ENCODE peak calls at places on chromosomes 4 and X, in four cellular contexts. G is tibial artery, L is breast epithelium, O is Caco-2. X is an unnamed sample.

GRCh38 chrX:119067023-119067739 is 5.6 kb upstream of the CT47C1 start:
- DNase-seq in G (peak), L (peak), O (peak), X (no peak)

GRCh38 chrX:124098089-124098488 is 136.6 kb downstream of the STAG2 start:
- DNase-seq in G (no peak), L (no peak), O (no peak), X (no peak)

GRCh38 chr4:139972305-139972704 is 181.7 kb downstream of the MAML3 start:
- DNase-seq in O (no peak), G (no peak), L (no peak), X (no peak)

GRCh38 chr4:147312376-147313046 is 168.4 kb upstream of the EDNRA start:
- DNase-seq in L (no peak), G (no peak), O (no peak), X (no peak)

GRCh38 chr4:8343051-8343966 is 73.8 kb downstream of the HTRA3 start:
- DNase-seq in L (no peak), G (no peak), O (no peak), X (no peak)

GRCh38 chr4:159762672-159763071 is 659.8 kb downstream of the RAPGEF2 start:
- DNase-seq in G (no peak), L (no peak), O (no peak), X (no peak)

GRCh38 chr4:43014266-43014665 is 121.8 kb downstream of the GRXCR1 start:
- DNase-seq in G (no peak), O (no peak), L (no peak), X (no peak)

GRCh38 chrX:78945186-78945912 is at the start of gene P2RY10:
- DNase-seq in O (no peak), G (no peak), L (no peak), X (no peak)

GRCh38 chr4:70991596-70991995 is 1.9 kb upstream of the DCK start:
- DNase-seq in L (no peak), G (no peak), O (no peak), X (no peak)

GRCh38 chr4:19300213-19300612 is 951.5 kb upstream of the SLIT2 start:
- DNase-seq in G (no peak), L (no peak), O (no peak), X (no peak)

GRCh38 chr4:61210186-61210939 is 10.2 kb downstream of the ADGRL3 start:
- DNase-seq in O (no peak), L (no peak), G (no peak), X (no peak)

GRCh38 chr4:186485621-186486062 is 69.7 kb downstream of the MTNR1A start:
- DNase-seq in G (no peak), L (no peak), O (no peak), X (no peak)

GRCh38 chr4:104641427-104641826 is 146.7 kb upstream of the CXXC4 start:
- DNase-seq in O (no peak), L (no peak), G (no peak), X (no peak)

GRCh38 chrX:109709129-109709631 is 23.9 kb downstream of the ACSL4 start:
- DNase-seq in O (peak), L (no peak), G (no peak), X (no peak)

GRCh38 chr4:102675142-102675541 is 85.6 kb downstream of the MANBA start:
- DNase-seq in L (no peak), G (no peak), O (peak), X (no peak)

GRCh38 chrX:13085533-13085932 is 41.1 kb upstream of the FAM9C start:
- DNase-seq in L (no peak), G (no peak), O (no peak), X (no peak)

GRCh38 chr4:103137446-103137827 is 37.8 kb upstream of the BDH2 start:
- DNase-seq in G (no peak), O (no peak), L (no peak), X (no peak)

GRCh38 chrX:145393702-145394235 is 146.5 kb downstream of the SPANXN1 start:
- DNase-seq in G (no peak), O (no peak), L (no peak), X (no peak)

GRCh38 chr4:61572160-61572559 is 372.0 kb downstream of the ADGRL3 start:
- DNase-seq in O (no peak), L (no peak), G (no peak), X (no peak)

GRCh38 chr4:4735136-4735754 is 124.2 kb upstream of the MSX1 start:
- DNase-seq in G (no peak), O (no peak), L (no peak), X (no peak)

GRCh38 chrX:81174286-81174685 is 27.4 kb downstream of the HMGN5 start:
- DNase-seq in G (no peak), O (no peak), L (no peak), X (no peak)

GRCh38 chr4:185122681-185123345 is 20.3 kb upstream of the SLC25A4 start:
- DNase-seq in L (no peak), G (no peak), O (no peak), X (no peak)

GRCh38 chrX:132209527-132209926 is 9.7 kb downstream of the RAP2C start:
- DNase-seq in L (no peak), G (no peak), O (no peak), X (no peak)

GRCh38 chrX:95505721-95506120 is 1178.9 kb upstream of the DIAPH2 start:
- DNase-seq in O (peak), G (no peak), L (no peak), X (no peak)
- TF ChIP-seq CTCF in O (peak), G (no peak), L (no peak), X (no peak)

GRCh38 chrX:120452131-120452530 is 17.0 kb downstream of the LAMP2 start:
- DNase-seq in O (no peak), L (no peak), G (no peak), X (no peak)

GRCh38 chrX:120446503-120446902 is 22.6 kb downstream of the LAMP2 start:
- DNase-seq in G (no peak), O (no peak), L (no peak), X (no peak)

GRCh38 chrX:120453985-120454384 is 15.1 kb downstream of the LAMP2 start:
- DNase-seq in G (no peak), O (no peak), L (no peak), X (no peak)

GRCh38 chrX:120450163-120450562 is 18.9 kb downstream of the LAMP2 start:
- DNase-seq in O (no peak), L (no peak), G (no peak), X (no peak)
- TF ChIP-seq CTCF in O (no peak), L (no peak), G (no peak), X (no peak)

GRCh38 chr4:6907658-6908191 is 1.9 kb upstream of the TBC1D14 start:
- DNase-seq in O (peak), L (no peak), G (no peak), X (no peak)
- TF ChIP-seq CTCF in O (peak), L (peak), G (no peak), X (no peak)

GRCh38 chr4:81215219-81215892 is at the start of gene PRKG2:
- DNase-seq in O (no peak), G (no peak), L (no peak), X (no peak)

GRCh38 chr4:81214518-81215218 is 354 bp downstream of the PRKG2 start:
- DNase-seq in L (no peak), O (no peak), G (no peak), X (no peak)

GRCh38 chr4:81217794-81218193 is 2.8 kb upstream of the PRKG2 start:
- DNase-seq in O (no peak), G (no peak), L (no peak), X (no peak)

GRCh38 chr4:81214144-81214517 is 891 bp downstream of the PRKG2 start:
- DNase-seq in O (no peak), G (no peak), L (no peak), X (no peak)

DNA sequence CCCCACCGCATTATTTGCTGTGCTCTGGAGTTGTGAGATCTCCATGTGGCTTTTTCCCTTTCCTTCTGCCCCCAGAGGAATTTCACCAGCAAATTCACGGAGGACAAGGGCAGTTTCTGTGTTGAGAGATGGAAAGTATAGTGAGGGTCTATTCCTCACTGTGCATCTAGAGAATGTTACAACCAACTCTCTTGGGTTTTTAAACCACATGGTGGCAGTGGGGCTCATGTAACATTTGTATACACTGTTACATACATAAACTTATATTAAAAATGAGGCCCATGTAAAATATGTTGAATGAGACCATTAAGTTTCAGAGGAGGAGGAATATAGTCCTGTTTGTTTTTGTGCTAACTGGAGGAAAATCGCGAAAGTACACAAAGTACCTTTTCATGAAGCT is 914 bp upstream of the PRKG2 start:
- DNase-seq in L (no peak), O (no peak), G (no peak), X (no peak)
- TF ChIP-seq CTCF in L (no peak), O (no peak), G (no peak), X (no peak)

GRCh38 chr4:122305853-122306252 is 73.0 kb upstream of the ADAD1 start:
- DNase-seq in G (no peak), O (no peak), L (no peak), X (no peak)

GRCh38 chr4:122313001-122313400 is 65.8 kb upstream of the ADAD1 start:
- DNase-seq in G (no peak), O (no peak), L (no peak), X (no peak)

GRCh38 chr4:122309988-122310626 is 68.7 kb upstream of the ADAD1 start:
- DNase-seq in L (no peak), G (no peak), O (no peak), X (no peak)
- TF ChIP-seq CTCF in L (no peak), G (no peak), O (no peak), X (no peak)

GRCh38 chr4:13821522-13821921 is 194.0 kb upstream of the BOD1L1 start:
- DNase-seq in G (no peak), L (no peak), O (no peak), X (no peak)
- TF ChIP-seq CTCF in G (no peak), L (no peak), O (no peak), X (no peak)

DNA sequence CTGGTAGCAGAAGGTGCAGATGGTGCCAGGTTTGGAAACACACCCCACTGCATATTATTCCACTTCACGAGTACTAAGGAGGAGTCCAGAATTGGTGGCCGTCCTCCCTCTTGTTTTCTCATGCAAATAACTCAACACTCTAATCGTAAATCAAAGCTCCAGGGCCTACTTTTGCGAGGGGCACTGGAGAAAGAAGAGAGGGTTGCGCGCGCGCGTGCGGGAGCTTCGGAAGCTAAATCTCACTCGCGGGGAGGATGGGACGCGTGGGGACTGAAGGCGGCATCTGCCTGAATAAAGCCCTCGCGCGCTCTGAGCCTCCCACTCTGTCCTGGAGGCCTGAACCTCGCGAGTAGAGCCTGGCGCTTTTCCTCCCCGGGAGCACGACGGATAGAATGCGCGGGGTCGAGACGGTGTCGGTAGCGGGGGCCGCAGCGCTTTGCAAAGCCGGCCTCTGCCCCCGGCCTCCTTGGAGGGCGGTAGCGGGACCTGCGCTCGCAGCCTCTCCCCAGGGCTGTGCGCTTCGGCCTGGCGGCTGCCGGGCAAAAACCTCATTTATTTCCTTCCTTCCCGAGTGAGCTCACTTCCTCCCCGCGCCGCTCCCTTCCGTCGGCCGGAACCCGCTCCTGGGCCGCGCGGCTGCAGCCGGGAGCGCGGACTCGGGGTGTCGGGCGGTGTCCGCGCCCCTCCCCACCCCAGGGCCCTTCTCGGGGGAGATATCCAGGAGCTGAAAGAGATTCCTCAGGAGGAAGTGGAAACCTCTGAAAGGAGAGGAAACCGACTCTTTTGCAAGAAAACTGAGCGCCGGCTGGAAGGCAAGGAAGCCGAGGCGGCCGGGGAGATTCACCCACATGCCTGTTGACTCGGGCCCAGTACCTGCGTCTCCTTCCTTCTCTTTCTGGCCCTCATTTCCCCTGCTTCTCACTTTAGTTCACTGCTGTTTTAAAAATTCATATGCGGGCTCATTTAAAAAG is 20.7 kb downstream of the HAND2 start:
- DNase-seq in L (no peak), O (no peak), G (no peak), X (no peak)
- TF ChIP-seq CTCF in L (no peak), O (no peak), G (no peak), X (no peak)

DNA sequence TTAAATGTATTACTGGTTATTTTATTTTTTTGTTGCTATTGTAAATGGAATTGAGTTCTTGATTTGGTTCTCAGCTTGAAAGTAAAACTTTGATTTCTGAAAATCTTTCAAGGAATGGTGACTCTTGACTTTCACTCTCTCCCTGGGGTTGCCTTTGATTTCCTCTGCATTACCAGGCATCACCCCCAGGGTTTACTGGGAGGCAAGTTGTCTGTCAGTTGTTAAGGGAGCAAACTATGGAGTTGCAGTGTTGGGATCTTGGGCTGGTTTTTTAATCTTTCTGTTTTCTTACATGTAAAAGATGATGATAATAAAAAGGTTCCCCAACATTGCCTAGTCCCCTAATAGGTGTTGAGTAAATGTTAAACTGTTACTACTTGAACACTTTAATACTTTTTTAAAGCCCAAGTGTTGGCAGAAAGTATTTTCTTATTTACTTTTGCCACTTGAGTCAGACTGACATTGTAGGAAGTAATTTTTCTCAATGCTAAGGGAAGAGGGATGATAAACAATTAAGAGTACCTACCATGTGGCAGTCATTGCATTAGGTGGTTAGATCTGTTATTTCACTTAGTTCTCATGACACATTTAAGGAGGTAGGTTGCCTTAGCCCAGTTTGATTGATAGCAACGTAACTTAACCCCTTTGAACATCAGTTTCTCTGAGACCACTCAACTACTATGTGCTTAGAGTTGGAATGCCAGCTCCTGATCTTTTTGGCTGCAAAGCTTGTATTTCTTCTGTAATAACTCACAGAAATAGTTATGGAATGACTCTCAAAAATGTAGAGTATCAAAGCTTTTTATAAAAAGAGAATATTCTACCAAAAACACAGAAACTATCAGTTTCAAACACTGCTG is 67.1 kb downstream of the DCLK2 start:
- DNase-seq in G (no peak), O (no peak), L (no peak), X (no peak)
- TF ChIP-seq CTCF in G (no peak), O (no peak), L (no peak), X (no peak)

GRCh38 chr4:99383381-99383780 is 30.8 kb upstream of the ADH1C start:
- DNase-seq in G (no peak), O (no peak), L (no peak), X (no peak)

GRCh38 chr4:99382745-99383360 is 30.3 kb upstream of the ADH1C start:
- DNase-seq in G (no peak), L (no peak), O (no peak), X (no peak)

GRCh38 chr4:99379571-99379970 is 27.0 kb upstream of the ADH1C start:
- DNase-seq in G (no peak), O (no peak), L (no peak), X (no peak)

GRCh38 chr4:99381588-99382175 is 29.1 kb upstream of the ADH1C start:
- DNase-seq in O (no peak), G (no peak), L (no peak), X (no peak)

DNA sequence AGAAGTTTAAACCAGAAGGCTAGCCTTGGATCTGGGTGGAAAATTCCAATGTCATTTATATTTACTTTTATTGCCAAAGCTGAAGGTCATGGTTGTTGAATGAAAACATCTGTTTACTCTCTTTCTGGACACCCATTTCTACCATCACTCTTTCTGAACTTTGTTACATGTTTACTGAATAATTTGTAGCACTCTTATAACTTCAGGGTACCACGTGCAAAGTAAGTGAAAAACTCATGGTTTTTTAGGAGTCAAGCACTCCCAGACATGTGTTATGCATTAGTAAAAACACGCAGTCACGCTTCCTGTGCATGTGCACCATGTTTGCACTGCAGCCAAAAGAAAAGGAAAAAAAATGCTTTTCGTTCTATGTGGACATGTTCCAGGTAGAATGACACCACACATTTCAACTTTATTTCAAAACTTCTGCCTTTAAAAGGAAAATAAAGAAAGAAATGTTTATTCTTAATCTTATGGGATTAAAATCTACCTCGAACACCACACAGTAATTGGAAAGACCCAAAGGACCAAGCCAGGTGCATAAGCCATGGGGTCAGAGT is 31.4 kb upstream of the ADH1C start:
- DNase-seq in L (no peak), O (no peak), G (peak), X (no peak)
- TF ChIP-seq CTCF in L (no peak), O (no peak), G (no peak), X (no peak)